ENCODE peak calls at places on chromosome 1, in ten cellular contexts. One of them, this sample, is unnamed.

GRCh38 chr1:6287431-6287886 is 26.6 kb upstream of the GPR153 start:
- DNase-seq in NCI-H2107: no peak
- DNase-seq in neural progenitor cell: no peak
- DNase-seq in stimulated activated CD4-positive, alpha-beta T cell treated with anti-CD3 and anti-CD28 coated beads, Interleukin-1b, Interleukin-23, amount 100 ng/mL, for 24 hours: no peak
- DNase-seq in MCF 10A: no peak
- DNase-seq in natural killer cell treated with Interleukin-12 subunit alpha and Interleukin-12 subunit beta and Interleukin-15 and Interleukin-18, amount 100 ng/mL, for 72 hours: no peak
- DNase-seq in A549: no peak
- DNase-seq in DMS53: no peak
- DNase-seq in Daoy: no peak
- DNase-seq in T follicular helper cell: no peak
- DNase-seq in this sample: no peak

GRCh38 chr1:44808938-44809917 is 905 bp downstream of the BTBD19 start:
- DNase-seq in NCI-H2107: no peak
- DNase-seq in neural progenitor cell: no peak
- DNase-seq in stimulated activated CD4-positive, alpha-beta T cell treated with anti-CD3 and anti-CD28 coated beads, Interleukin-1b, Interleukin-23, amount 100 ng/mL, for 24 hours: no peak
- DNase-seq in MCF 10A: peak; percentile 65
- DNase-seq in natural killer cell treated with Interleukin-12 subunit alpha and Interleukin-12 subunit beta and Interleukin-15 and Interleukin-18, amount 100 ng/mL, for 72 hours: peak; percentile 86
- DNase-seq in A549: peak; percentile 46
- DNase-seq in DMS53: no peak
- DNase-seq in Daoy: peak; percentile 71
- DNase-seq in T follicular helper cell: peak; percentile 89
- DNase-seq in this sample: no peak

GRCh38 chr1:167635233-167635648 is 5.2 kb downstream of the RCSD1 start:
- DNase-seq in NCI-H2107: peak; percentile 25
- DNase-seq in neural progenitor cell: peak; percentile 87
- DNase-seq in stimulated activated CD4-positive, alpha-beta T cell treated with anti-CD3 and anti-CD28 coated beads, Interleukin-1b, Interleukin-23, amount 100 ng/mL, for 24 hours: no peak
- DNase-seq in MCF 10A: no peak
- DNase-seq in natural killer cell treated with Interleukin-12 subunit alpha and Interleukin-12 subunit beta and Interleukin-15 and Interleukin-18, amount 100 ng/mL, for 72 hours: no peak
- DNase-seq in A549: no peak
- DNase-seq in DMS53: no peak
- DNase-seq in Daoy: no peak
- DNase-seq in T follicular helper cell: no peak
- DNase-seq in this sample: no peak

GRCh38 chr1:204036882-204037645 is 35.9 kb upstream of the SOX13 start:
- DNase-seq in NCI-H2107: no peak
- DNase-seq in neural progenitor cell: no peak
- DNase-seq in stimulated activated CD4-positive, alpha-beta T cell treated with anti-CD3 and anti-CD28 coated beads, Interleukin-1b, Interleukin-23, amount 100 ng/mL, for 24 hours: no peak
- DNase-seq in MCF 10A: no peak
- DNase-seq in natural killer cell treated with Interleukin-12 subunit alpha and Interleukin-12 subunit beta and Interleukin-15 and Interleukin-18, amount 100 ng/mL, for 72 hours: no peak
- DNase-seq in A549: peak; percentile 16
- DNase-seq in DMS53: peak; percentile 34
- DNase-seq in Daoy: no peak
- DNase-seq in T follicular helper cell: no peak
- DNase-seq in this sample: no peak

GRCh38 chr1:30151119-30151518 is 572.3 kb downstream of the MATN1 start:
- DNase-seq in NCI-H2107: no peak
- DNase-seq in neural progenitor cell: no peak
- DNase-seq in stimulated activated CD4-positive, alpha-beta T cell treated with anti-CD3 and anti-CD28 coated beads, Interleukin-1b, Interleukin-23, amount 100 ng/mL, for 24 hours: no peak
- DNase-seq in MCF 10A: no peak
- DNase-seq in natural killer cell treated with Interleukin-12 subunit alpha and Interleukin-12 subunit beta and Interleukin-15 and Interleukin-18, amount 100 ng/mL, for 72 hours: no peak
- DNase-seq in A549: no peak
- DNase-seq in DMS53: no peak
- DNase-seq in Daoy: no peak
- DNase-seq in T follicular helper cell: no peak
- DNase-seq in this sample: no peak

GRCh38 chr1:114021665-114022099 is 42.4 kb downstream of the OLFML3 start:
- DNase-seq in NCI-H2107: no peak
- DNase-seq in neural progenitor cell: no peak
- DNase-seq in stimulated activated CD4-positive, alpha-beta T cell treated with anti-CD3 and anti-CD28 coated beads, Interleukin-1b, Interleukin-23, amount 100 ng/mL, for 24 hours: no peak
- DNase-seq in MCF 10A: no peak
- DNase-seq in natural killer cell treated with Interleukin-12 subunit alpha and Interleukin-12 subunit beta and Interleukin-15 and Interleukin-18, amount 100 ng/mL, for 72 hours: no peak
- DNase-seq in A549: no peak
- DNase-seq in DMS53: no peak
- DNase-seq in Daoy: no peak
- DNase-seq in T follicular helper cell: no peak
- DNase-seq in this sample: no peak

GRCh38 chr1:15371610-15372539 is 37.8 kb upstream of the EFHD2 start:
- DNase-seq in NCI-H2107: no peak
- DNase-seq in neural progenitor cell: no peak
- DNase-seq in stimulated activated CD4-positive, alpha-beta T cell treated with anti-CD3 and anti-CD28 coated beads, Interleukin-1b, Interleukin-23, amount 100 ng/mL, for 24 hours: no peak
- DNase-seq in MCF 10A: no peak
- DNase-seq in natural killer cell treated with Interleukin-12 subunit alpha and Interleukin-12 subunit beta and Interleukin-15 and Interleukin-18, amount 100 ng/mL, for 72 hours: no peak
- DNase-seq in A549: no peak
- DNase-seq in DMS53: no peak
- DNase-seq in Daoy: no peak
- DNase-seq in T follicular helper cell: no peak
- DNase-seq in this sample: no peak

GRCh38 chr1:185860316-185860715 is 126.1 kb downstream of the HMCN1 start:
- DNase-seq in NCI-H2107: no peak
- DNase-seq in neural progenitor cell: no peak
- DNase-seq in stimulated activated CD4-positive, alpha-beta T cell treated with anti-CD3 and anti-CD28 coated beads, Interleukin-1b, Interleukin-23, amount 100 ng/mL, for 24 hours: no peak
- DNase-seq in MCF 10A: no peak
- DNase-seq in natural killer cell treated with Interleukin-12 subunit alpha and Interleukin-12 subunit beta and Interleukin-15 and Interleukin-18, amount 100 ng/mL, for 72 hours: no peak
- DNase-seq in A549: no peak
- DNase-seq in DMS53: no peak
- DNase-seq in Daoy: peak; percentile 77
- DNase-seq in T follicular helper cell: no peak
- DNase-seq in this sample: no peak

GRCh38 chr1:84763912-84764675 is 73.8 kb upstream of the SSX2IP start:
- DNase-seq in NCI-H2107: no peak
- DNase-seq in neural progenitor cell: peak; percentile 65
- DNase-seq in stimulated activated CD4-positive, alpha-beta T cell treated with anti-CD3 and anti-CD28 coated beads, Interleukin-1b, Interleukin-23, amount 100 ng/mL, for 24 hours: no peak
- DNase-seq in MCF 10A: no peak
- DNase-seq in natural killer cell treated with Interleukin-12 subunit alpha and Interleukin-12 subunit beta and Interleukin-15 and Interleukin-18, amount 100 ng/mL, for 72 hours: no peak
- DNase-seq in A549: no peak
- DNase-seq in DMS53: no peak
- DNase-seq in Daoy: no peak
- DNase-seq in T follicular helper cell: no peak
- DNase-seq in this sample: no peak

GRCh38 chr1:65799601-65800000 is 6.9 kb downstream of the PDE4B start:
- DNase-seq in NCI-H2107: no peak
- DNase-seq in neural progenitor cell: no peak
- DNase-seq in stimulated activated CD4-positive, alpha-beta T cell treated with anti-CD3 and anti-CD28 coated beads, Interleukin-1b, Interleukin-23, amount 100 ng/mL, for 24 hours: no peak
- DNase-seq in MCF 10A: no peak
- DNase-seq in natural killer cell treated with Interleukin-12 subunit alpha and Interleukin-12 subunit beta and Interleukin-15 and Interleukin-18, amount 100 ng/mL, for 72 hours: no peak
- DNase-seq in A549: no peak
- DNase-seq in DMS53: peak; percentile 99
- DNase-seq in Daoy: no peak
- DNase-seq in T follicular helper cell: no peak
- DNase-seq in this sample: no peak

GRCh38 chr1:42784946-42785693 is at the start of gene TMEM269:
- DNase-seq in NCI-H2107: no peak
- DNase-seq in neural progenitor cell: no peak
- DNase-seq in stimulated activated CD4-positive, alpha-beta T cell treated with anti-CD3 and anti-CD28 coated beads, Interleukin-1b, Interleukin-23, amount 100 ng/mL, for 24 hours: no peak
- DNase-seq in MCF 10A: no peak
- DNase-seq in natural killer cell treated with Interleukin-12 subunit alpha and Interleukin-12 subunit beta and Interleukin-15 and Interleukin-18, amount 100 ng/mL, for 72 hours: no peak
- DNase-seq in A549: no peak
- DNase-seq in DMS53: peak; percentile 39
- DNase-seq in Daoy: peak; percentile 17
- DNase-seq in T follicular helper cell: peak; percentile 14
- DNase-seq in this sample: no peak

GRCh38 chr1:55015123-55015522 is 16.4 kb downstream of the BSND start:
- DNase-seq in NCI-H2107: no peak
- DNase-seq in neural progenitor cell: no peak
- DNase-seq in stimulated activated CD4-positive, alpha-beta T cell treated with anti-CD3 and anti-CD28 coated beads, Interleukin-1b, Interleukin-23, amount 100 ng/mL, for 24 hours: no peak
- DNase-seq in MCF 10A: no peak
- DNase-seq in natural killer cell treated with Interleukin-12 subunit alpha and Interleukin-12 subunit beta and Interleukin-15 and Interleukin-18, amount 100 ng/mL, for 72 hours: no peak
- DNase-seq in A549: no peak
- DNase-seq in DMS53: no peak
- DNase-seq in Daoy: no peak
- DNase-seq in T follicular helper cell: no peak
- DNase-seq in this sample: no peak

GRCh38 chr1:90114521-90115141 is 119.7 kb downstream of the ZNF326 start:
- DNase-seq in NCI-H2107: peak; percentile 40
- DNase-seq in neural progenitor cell: peak; percentile 75
- DNase-seq in stimulated activated CD4-positive, alpha-beta T cell treated with anti-CD3 and anti-CD28 coated beads, Interleukin-1b, Interleukin-23, amount 100 ng/mL, for 24 hours: no peak
- DNase-seq in MCF 10A: peak; percentile 67
- DNase-seq in natural killer cell treated with Interleukin-12 subunit alpha and Interleukin-12 subunit beta and Interleukin-15 and Interleukin-18, amount 100 ng/mL, for 72 hours: no peak
- DNase-seq in A549: peak; percentile 39
- DNase-seq in DMS53: peak; percentile 84
- DNase-seq in Daoy: peak; percentile 41
- DNase-seq in T follicular helper cell: no peak
- DNase-seq in this sample: peak; percentile 53

GRCh38 chr1:244573768-244574167 is 79.2 kb upstream of the DESI2 start:
- DNase-seq in NCI-H2107: no peak
- DNase-seq in neural progenitor cell: no peak
- DNase-seq in stimulated activated CD4-positive, alpha-beta T cell treated with anti-CD3 and anti-CD28 coated beads, Interleukin-1b, Interleukin-23, amount 100 ng/mL, for 24 hours: no peak
- DNase-seq in MCF 10A: no peak
- DNase-seq in natural killer cell treated with Interleukin-12 subunit alpha and Interleukin-12 subunit beta and Interleukin-15 and Interleukin-18, amount 100 ng/mL, for 72 hours: no peak
- DNase-seq in A549: no peak
- DNase-seq in DMS53: no peak
- DNase-seq in Daoy: no peak
- DNase-seq in T follicular helper cell: no peak
- DNase-seq in this sample: no peak

GRCh38 chr1:87329051-87329755 is 523 bp downstream of the LMO4 start:
- DNase-seq in NCI-H2107: no peak
- DNase-seq in neural progenitor cell: peak; percentile 76
- DNase-seq in stimulated activated CD4-positive, alpha-beta T cell treated with anti-CD3 and anti-CD28 coated beads, Interleukin-1b, Interleukin-23, amount 100 ng/mL, for 24 hours: no peak
- DNase-seq in MCF 10A: peak; percentile 63
- DNase-seq in natural killer cell treated with Interleukin-12 subunit alpha and Interleukin-12 subunit beta and Interleukin-15 and Interleukin-18, amount 100 ng/mL, for 72 hours: peak; percentile 81
- DNase-seq in A549: no peak
- DNase-seq in DMS53: peak; percentile 85
- DNase-seq in Daoy: peak; percentile 72
- DNase-seq in T follicular helper cell: peak; percentile 13
- DNase-seq in this sample: peak; percentile 33

GRCh38 chr1:43934279-43934985 is 831 bp downstream of the ARTN start:
- DNase-seq in NCI-H2107: peak; percentile 52
- DNase-seq in neural progenitor cell: peak; percentile 91
- DNase-seq in stimulated activated CD4-positive, alpha-beta T cell treated with anti-CD3 and anti-CD28 coated beads, Interleukin-1b, Interleukin-23, amount 100 ng/mL, for 24 hours: peak; percentile 18
- DNase-seq in MCF 10A: peak; percentile 68
- DNase-seq in natural killer cell treated with Interleukin-12 subunit alpha and Interleukin-12 subunit beta and Interleukin-15 and Interleukin-18, amount 100 ng/mL, for 72 hours: peak; percentile 67
- DNase-seq in A549: peak; percentile 51
- DNase-seq in DMS53: peak; percentile 91
- DNase-seq in Daoy: peak; percentile 77
- DNase-seq in T follicular helper cell: peak; percentile 18
- DNase-seq in this sample: peak; percentile 62

GRCh38 chr1:205355054-205355453 is 1.7 kb downstream of the KLHDC8A start:
- DNase-seq in NCI-H2107: no peak
- DNase-seq in neural progenitor cell: no peak
- DNase-seq in stimulated activated CD4-positive, alpha-beta T cell treated with anti-CD3 and anti-CD28 coated beads, Interleukin-1b, Interleukin-23, amount 100 ng/mL, for 24 hours: no peak
- DNase-seq in MCF 10A: peak; percentile 75
- DNase-seq in natural killer cell treated with Interleukin-12 subunit alpha and Interleukin-12 subunit beta and Interleukin-15 and Interleukin-18, amount 100 ng/mL, for 72 hours: peak; percentile 25
- DNase-seq in A549: peak; percentile 51
- DNase-seq in DMS53: peak; percentile 34
- DNase-seq in Daoy: peak; percentile 55
- DNase-seq in T follicular helper cell: no peak
- DNase-seq in this sample: no peak

GRCh38 chr1:103525114-103525606 is 339 bp upstream of the RNPC3 start:
- DNase-seq in NCI-H2107: no peak
- DNase-seq in neural progenitor cell: peak; percentile 75
- DNase-seq in stimulated activated CD4-positive, alpha-beta T cell treated with anti-CD3 and anti-CD28 coated beads, Interleukin-1b, Interleukin-23, amount 100 ng/mL, for 24 hours: no peak
- DNase-seq in MCF 10A: peak; percentile 62
- DNase-seq in natural killer cell treated with Interleukin-12 subunit alpha and Interleukin-12 subunit beta and Interleukin-15 and Interleukin-18, amount 100 ng/mL, for 72 hours: no peak
- DNase-seq in A549: peak; percentile 38
- DNase-seq in DMS53: peak; percentile 93
- DNase-seq in Daoy: peak; percentile 67
- DNase-seq in T follicular helper cell: no peak
- DNase-seq in this sample: peak; percentile 25

GRCh38 chr1:241323510-241323909 is 33.5 kb downstream of the RGS7 start:
- DNase-seq in NCI-H2107: no peak
- DNase-seq in neural progenitor cell: peak; percentile 80
- DNase-seq in stimulated activated CD4-positive, alpha-beta T cell treated with anti-CD3 and anti-CD28 coated beads, Interleukin-1b, Interleukin-23, amount 100 ng/mL, for 24 hours: no peak
- DNase-seq in MCF 10A: peak; percentile 78
- DNase-seq in natural killer cell treated with Interleukin-12 subunit alpha and Interleukin-12 subunit beta and Interleukin-15 and Interleukin-18, amount 100 ng/mL, for 72 hours: no peak
- DNase-seq in A549: peak; percentile 17
- DNase-seq in DMS53: peak; percentile 19
- DNase-seq in Daoy: peak; percentile 46
- DNase-seq in T follicular helper cell: no peak
- DNase-seq in this sample: peak; percentile 44

GRCh38 chr1:223312705-223313414 is 51.1 kb downstream of the SUSD4 start:
- DNase-seq in NCI-H2107: no peak
- DNase-seq in neural progenitor cell: no peak
- DNase-seq in stimulated activated CD4-positive, alpha-beta T cell treated with anti-CD3 and anti-CD28 coated beads, Interleukin-1b, Interleukin-23, amount 100 ng/mL, for 24 hours: no peak
- DNase-seq in MCF 10A: no peak
- DNase-seq in natural killer cell treated with Interleukin-12 subunit alpha and Interleukin-12 subunit beta and Interleukin-15 and Interleukin-18, amount 100 ng/mL, for 72 hours: no peak
- DNase-seq in A549: no peak
- DNase-seq in DMS53: no peak
- DNase-seq in Daoy: no peak
- DNase-seq in T follicular helper cell: no peak
- DNase-seq in this sample: no peak

GRCh38 chr1:247172956-247173355 is 1.1 kb upstream of the ZNF124 start:
- DNase-seq in NCI-H2107: no peak
- DNase-seq in neural progenitor cell: no peak
- DNase-seq in stimulated activated CD4-positive, alpha-beta T cell treated with anti-CD3 and anti-CD28 coated beads, Interleukin-1b, Interleukin-23, amount 100 ng/mL, for 24 hours: no peak
- DNase-seq in MCF 10A: no peak
- DNase-seq in natural killer cell treated with Interleukin-12 subunit alpha and Interleukin-12 subunit beta and Interleukin-15 and Interleukin-18, amount 100 ng/mL, for 72 hours: no peak
- DNase-seq in A549: no peak
- DNase-seq in DMS53: no peak
- DNase-seq in Daoy: no peak
- DNase-seq in T follicular helper cell: no peak
- DNase-seq in this sample: no peak

GRCh38 chr1:119266386-119266785 is 102.2 kb upstream of the HAO2 start:
- DNase-seq in NCI-H2107: no peak
- DNase-seq in neural progenitor cell: no peak
- DNase-seq in stimulated activated CD4-positive, alpha-beta T cell treated with anti-CD3 and anti-CD28 coated beads, Interleukin-1b, Interleukin-23, amount 100 ng/mL, for 24 hours: no peak
- DNase-seq in MCF 10A: no peak
- DNase-seq in natural killer cell treated with Interleukin-12 subunit alpha and Interleukin-12 subunit beta and Interleukin-15 and Interleukin-18, amount 100 ng/mL, for 72 hours: no peak
- DNase-seq in A549: no peak
- DNase-seq in DMS53: no peak
- DNase-seq in Daoy: no peak
- DNase-seq in T follicular helper cell: no peak
- DNase-seq in this sample: no peak

GRCh38 chr1:225508538-225509375 is 80.9 kb upstream of the LBR start:
- DNase-seq in NCI-H2107: peak; percentile 77
- DNase-seq in neural progenitor cell: peak; percentile 63
- DNase-seq in stimulated activated CD4-positive, alpha-beta T cell treated with anti-CD3 and anti-CD28 coated beads, Interleukin-1b, Interleukin-23, amount 100 ng/mL, for 24 hours: no peak
- DNase-seq in MCF 10A: peak; percentile 99
- DNase-seq in natural killer cell treated with Interleukin-12 subunit alpha and Interleukin-12 subunit beta and Interleukin-15 and Interleukin-18, amount 100 ng/mL, for 72 hours: no peak
- DNase-seq in A549: peak; percentile 95
- DNase-seq in DMS53: peak; percentile 98
- DNase-seq in Daoy: peak; percentile 93
- DNase-seq in T follicular helper cell: no peak
- DNase-seq in this sample: peak; percentile 94

GRCh38 chr1:17192394-17193221 is 12.3 kb upstream of the PADI1 start:
- DNase-seq in NCI-H2107: no peak
- DNase-seq in neural progenitor cell: no peak
- DNase-seq in stimulated activated CD4-positive, alpha-beta T cell treated with anti-CD3 and anti-CD28 coated beads, Interleukin-1b, Interleukin-23, amount 100 ng/mL, for 24 hours: no peak
- DNase-seq in MCF 10A: peak; percentile 83
- DNase-seq in natural killer cell treated with Interleukin-12 subunit alpha and Interleukin-12 subunit beta and Interleukin-15 and Interleukin-18, amount 100 ng/mL, for 72 hours: no peak
- DNase-seq in A549: no peak
- DNase-seq in DMS53: no peak
- DNase-seq in Daoy: no peak
- DNase-seq in T follicular helper cell: no peak
- DNase-seq in this sample: no peak

GRCh38 chr1:230594374-230594773 is 47.9 kb upstream of the COG2 start:
- DNase-seq in NCI-H2107: no peak
- DNase-seq in neural progenitor cell: no peak
- DNase-seq in stimulated activated CD4-positive, alpha-beta T cell treated with anti-CD3 and anti-CD28 coated beads, Interleukin-1b, Interleukin-23, amount 100 ng/mL, for 24 hours: no peak
- DNase-seq in MCF 10A: no peak
- DNase-seq in natural killer cell treated with Interleukin-12 subunit alpha and Interleukin-12 subunit beta and Interleukin-15 and Interleukin-18, amount 100 ng/mL, for 72 hours: no peak
- DNase-seq in A549: no peak
- DNase-seq in DMS53: peak; percentile 14
- DNase-seq in Daoy: no peak
- DNase-seq in T follicular helper cell: no peak
- DNase-seq in this sample: no peak

GRCh38 chr1:67355745-67356424 is 48.2 kb downstream of the IL12RB2 start:
- DNase-seq in NCI-H2107: no peak
- DNase-seq in neural progenitor cell: no peak
- DNase-seq in stimulated activated CD4-positive, alpha-beta T cell treated with anti-CD3 and anti-CD28 coated beads, Interleukin-1b, Interleukin-23, amount 100 ng/mL, for 24 hours: no peak
- DNase-seq in MCF 10A: peak; percentile 71
- DNase-seq in natural killer cell treated with Interleukin-12 subunit alpha and Interleukin-12 subunit beta and Interleukin-15 and Interleukin-18, amount 100 ng/mL, for 72 hours: no peak
- DNase-seq in A549: no peak
- DNase-seq in DMS53: no peak
- DNase-seq in Daoy: no peak
- DNase-seq in T follicular helper cell: no peak
- DNase-seq in this sample: no peak

GRCh38 chr1:109478806-109479205 is 4.9 kb upstream of the ATXN7L2 start:
- DNase-seq in NCI-H2107: no peak
- DNase-seq in neural progenitor cell: peak; percentile 43
- DNase-seq in stimulated activated CD4-positive, alpha-beta T cell treated with anti-CD3 and anti-CD28 coated beads, Interleukin-1b, Interleukin-23, amount 100 ng/mL, for 24 hours: no peak
- DNase-seq in MCF 10A: peak; percentile 52
- DNase-seq in natural killer cell treated with Interleukin-12 subunit alpha and Interleukin-12 subunit beta and Interleukin-15 and Interleukin-18, amount 100 ng/mL, for 72 hours: no peak
- DNase-seq in A549: no peak
- DNase-seq in DMS53: peak; percentile 33
- DNase-seq in Daoy: no peak
- DNase-seq in T follicular helper cell: peak; percentile 23
- DNase-seq in this sample: no peak

GRCh38 chr1:147892216-147892615 is 10.4 kb upstream of the GJA8 start:
- DNase-seq in NCI-H2107: no peak
- DNase-seq in neural progenitor cell: peak; percentile 42
- DNase-seq in stimulated activated CD4-positive, alpha-beta T cell treated with anti-CD3 and anti-CD28 coated beads, Interleukin-1b, Interleukin-23, amount 100 ng/mL, for 24 hours: no peak
- DNase-seq in MCF 10A: peak; percentile 27
- DNase-seq in natural killer cell treated with Interleukin-12 subunit alpha and Interleukin-12 subunit beta and Interleukin-15 and Interleukin-18, amount 100 ng/mL, for 72 hours: no peak
- DNase-seq in A549: peak; percentile 34
- DNase-seq in DMS53: peak; percentile 75
- DNase-seq in Daoy: no peak
- DNase-seq in T follicular helper cell: no peak
- DNase-seq in this sample: peak; percentile 48

This sample was measured in NCI-H460.